ENCODE peak calls at places on chromosomes 4 and X, in eight cellular contexts. C is dorsolateral prefrontal cortex, E is endodermal cell, F is GM12865, Q is brain microvascular endothelial cell, X is body of pancreas, S is foreskin fibroblast, O is adrenal gland. Z is an unnamed sample.
A peak's percentile ranks its signal among the peaks of the same experiment; 100 is the strongest.

GRCh38 chrX:118864063-118864630 is 40.5 kb downstream of the ZCCHC12 start:
- DNase-seq in O (no peak), Q (no peak), C (no peak), S (no peak), X (no peak), E (no peak), F (no peak), Z (no peak)

GRCh38 chr4:148081267-148081666 is 349.4 kb downstream of the ARHGAP10 start:
- DNase-seq in S (no peak), F (no peak), Q (no peak), X (no peak), C (no peak), E (no peak), O (no peak), Z (no peak)

GRCh38 chr4:157587681-157588423 is 367.3 kb downstream of the GRIA2 start:
- DNase-seq in E (no peak), F (no peak), O (no peak), C (no peak), S (no peak), X (no peak), Q (no peak), Z (no peak)

GRCh38 chr4:121330180-121330665 is 50.6 kb downstream of the QRFPR start:
- DNase-seq in O (no peak), S (no peak), F (no peak), E (no peak), X (no peak), C (peak; percentile 47), Q (no peak), Z (no peak)

GRCh38 chr4:54149323-54149722 is 49.4 kb downstream of the GSX2 start:
- DNase-seq in X (no peak), C (no peak), Q (no peak), E (no peak), F (no peak), O (no peak), S (no peak), Z (no peak)

GRCh38 chr4:70651864-70652506 is 14.3 kb downstream of the JCHAIN start:
- DNase-seq in S (peak; percentile 41), Q (no peak), O (no peak), E (peak; percentile 51), F (peak; percentile 49), C (no peak), X (no peak), Z (peak; percentile 58)

GRCh38 chr4:27016551-27016950 is 155.9 kb downstream of the STIM2 start:
- DNase-seq in E (no peak), C (no peak), Q (no peak), F (no peak), X (no peak), O (no peak), S (no peak), Z (no peak)

GRCh38 chrX:45771114-45771513 is 570.4 kb upstream of the DIPK2B start:
- DNase-seq in F (no peak), Q (peak; percentile 87), E (no peak), S (peak; percentile 94), C (peak; percentile 18), X (no peak), O (no peak), Z (peak; percentile 78)

GRCh38 chr4:105145913-105146285 is 777 bp upstream of the TET2 start:
- DNase-seq in X (no peak), Q (no peak), S (no peak), F (peak; percentile 46), O (peak; percentile 38), C (no peak), E (peak; percentile 71), Z (no peak)

GRCh38 chr4:158051401-158052235 is 121.2 kb downstream of the GASK1B start:
- DNase-seq in E (no peak), S (peak; percentile 93), C (no peak), F (no peak), O (peak; percentile 45), X (no peak), Q (peak; percentile 93), Z (peak; percentile 96)

GRCh38 chr4:102843273-102843672 is 15.9 kb upstream of the UBE2D3 start:
- DNase-seq in X (no peak), C (no peak), Q (no peak), S (no peak), E (no peak), F (no peak), O (no peak), Z (no peak)

GRCh38 chrX:153457827-153458466 is 12.1 kb upstream of the TREX2 start:
- DNase-seq in F (no peak), S (no peak), C (no peak), X (no peak), E (no peak), O (no peak), Q (no peak), Z (no peak)

GRCh38 chr4:145734576-145735329 is 54.8 kb downstream of the C4orf51 start:
- DNase-seq in O (peak; percentile 84), X (peak; percentile 59), Q (peak; percentile 96), S (peak; percentile 98), E (peak; percentile 71), C (peak; percentile 20), F (peak; percentile 82), Z (peak; percentile 90)
- H3K4me3 ChIP-seq in O (peak overlapping the region; percentile 21), X (no peak overlapping the region), Q (peak overlapping the region; percentile 29), S (peak overlapping the region; percentile 60), E (no peak overlapping the region), C (no peak overlapping the region), F (peak overlapping the region; percentile 17), Z (no peak overlapping the region)

DNA sequence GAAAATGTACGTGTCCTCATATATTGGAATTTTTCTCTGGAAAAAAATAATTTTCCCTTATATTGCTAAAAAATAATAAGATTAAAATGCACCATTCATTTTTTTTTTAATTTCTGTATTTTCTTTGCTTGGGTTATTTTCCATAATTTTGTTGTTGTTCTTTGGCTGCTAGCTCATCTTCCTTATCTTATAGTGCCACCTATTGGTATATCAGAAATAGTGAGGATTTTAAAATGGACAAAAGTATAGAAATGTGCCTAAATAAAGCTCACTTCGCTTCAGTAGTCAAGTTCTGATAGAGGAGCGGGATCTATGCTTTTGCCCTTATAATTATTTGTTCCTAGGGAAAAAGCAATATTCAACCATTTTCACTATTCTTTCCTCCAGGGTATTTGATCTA is 134.8 kb downstream of the NAP1L3 start:
- DNase-seq in Q (no peak), O (no peak), E (no peak), C (no peak), X (no peak), S (no peak), F (no peak), Z (no peak)
- TF ChIP-seq CTCF in Q (no peak), O (peak; percentile 37), E (peak; percentile 84), C (peak; percentile 50), X (peak; percentile 45), S (no peak), F (no peak), Z (no peak)

DNA sequence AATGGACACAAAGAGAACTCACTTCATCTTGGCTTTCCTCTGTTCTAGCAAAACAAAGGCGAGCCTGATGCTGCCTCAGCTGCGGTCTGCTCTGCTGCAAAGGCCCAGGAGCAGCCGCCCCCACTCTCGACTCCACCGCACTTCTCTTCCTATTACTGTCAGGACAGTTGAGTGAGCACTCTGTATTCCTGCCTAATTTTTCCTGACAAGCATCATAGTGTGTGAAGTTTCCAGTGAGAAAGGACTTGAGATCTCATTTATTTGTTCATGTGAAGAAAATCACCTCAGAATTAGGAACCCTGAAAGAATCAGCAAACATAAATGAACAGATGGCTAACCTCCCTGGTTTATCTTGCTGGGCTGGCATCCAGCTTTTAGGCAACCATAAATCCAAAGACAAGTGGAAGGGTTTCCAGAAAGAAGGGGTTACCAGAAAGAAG is 15.6 kb downstream of the SCARB2 start:
- DNase-seq in C (peak; percentile 89), X (peak; percentile 38), F (peak; percentile 57), E (no peak), Q (peak; percentile 71), S (peak; percentile 70), O (no peak), Z (peak; percentile 81)
- H3K4me3 ChIP-seq in C (peak overlapping the region; percentile 41), X (no peak overlapping the region), F (peak overlapping the region; percentile 20), E (no peak overlapping the region), Q (no peak overlapping the region), S (no peak overlapping the region), O (peak overlapping the region; percentile 14), Z (no peak overlapping the region)

DNA sequence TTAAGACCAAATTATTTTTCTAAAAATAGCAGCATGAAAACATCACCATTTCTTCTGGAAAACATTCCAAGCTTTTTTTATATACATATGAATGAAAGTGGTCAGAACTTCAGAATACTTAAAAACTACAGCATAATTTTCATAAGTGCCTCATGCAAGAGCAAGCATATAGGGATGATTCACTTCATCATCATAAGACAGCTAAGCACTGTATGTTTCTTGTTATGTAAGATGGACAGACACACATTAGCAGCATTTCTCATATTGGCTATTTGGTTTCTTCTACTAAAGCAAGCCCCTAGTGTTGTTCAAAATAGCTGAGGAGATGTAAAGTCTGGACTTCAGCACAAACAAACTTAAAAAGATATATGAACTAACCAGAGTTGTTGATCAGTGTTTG is 213.1 kb upstream of the NOCT start:
- DNase-seq in Q (no peak), C (no peak), F (no peak), S (peak; percentile 15), O (no peak), E (no peak), X (no peak), Z (peak; percentile 4)
- TF ChIP-seq CTCF in Q (no peak), C (no peak), F (no peak), S (no peak), O (no peak), E (peak; percentile 28), X (no peak), Z (no peak)

GRCh38 chr4:184269879-184270430 is 52.3 kb upstream of the ENPP6 start:
- DNase-seq in Q (no peak), X (no peak), F (no peak), S (no peak), O (no peak), C (no peak), E (no peak), Z (no peak)

GRCh38 chr4:184267673-184268573 is 50.2 kb upstream of the ENPP6 start:
- DNase-seq in S (peak; percentile 80), O (peak; percentile 48), X (no peak), C (peak; percentile 30), E (peak; percentile 47), Q (peak; percentile 76), F (peak; percentile 99), Z (peak; percentile 94)

GRCh38 chr4:184270808-184271413 is 53.2 kb upstream of the ENPP6 start:
- DNase-seq in F (no peak), O (peak; percentile 10), E (peak; percentile 6), Q (no peak), X (no peak), C (no peak), S (no peak), Z (no peak)

GRCh38 chr4:184267206-184267608 is 49.5 kb upstream of the ENPP6 start:
- DNase-seq in O (no peak), E (no peak), F (peak; percentile 85), Q (no peak), X (no peak), C (no peak), S (no peak), Z (no peak)

GRCh38 chr4:184268574-184269160 is 51.0 kb upstream of the ENPP6 start:
- DNase-seq in S (no peak), F (peak; percentile 66), E (peak; percentile 26), X (no peak), C (no peak), O (no peak), Q (no peak), Z (peak; percentile 39)
- H3K4me3 ChIP-seq in S (no peak overlapping the region), F (peak overlapping the region; percentile 51), E (no peak overlapping the region), X (no peak overlapping the region), C (peak overlapping the region; percentile 26), O (no peak overlapping the region), Q (no peak overlapping the region), Z (no peak overlapping the region)

DNA sequence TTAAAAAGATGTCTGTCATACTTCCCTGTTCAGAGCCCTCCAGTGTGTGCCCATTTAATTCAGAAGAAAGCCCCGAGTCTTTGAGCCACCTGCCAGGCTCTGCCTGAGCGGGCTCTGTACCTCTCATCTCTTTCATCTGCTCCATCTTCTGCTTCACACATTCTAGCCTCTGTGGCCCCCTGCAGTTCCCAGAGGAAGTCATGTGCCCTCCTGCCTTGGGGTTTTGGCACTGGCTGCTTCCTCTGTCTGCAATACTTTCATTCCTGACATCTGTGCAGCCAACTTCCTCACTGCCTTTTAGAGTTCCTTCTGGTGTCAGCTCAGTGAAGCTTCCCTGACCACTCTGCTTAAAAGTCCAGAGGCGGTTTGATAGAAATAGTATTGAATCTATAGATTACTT is 6.2 kb upstream of the STK32B start:
- DNase-seq in F (no peak), C (no peak), S (no peak), O (peak; percentile 31), X (no peak), E (no peak), Q (peak; percentile 20), Z (peak; percentile 75)
- TF ChIP-seq CTCF in F (no peak), C (no peak), S (no peak), O (no peak), X (no peak), E (no peak), Q (no peak), Z (no peak)